ENCODE peak calls at places on chromosomes 7 and 10, in five cellular contexts. One of them, this sample, is unnamed.

GRCh38 chr7:28130277-28130676 is 50.3 kb downstream of the JAZF1 start:
- DNase-seq in pancreas: no peak
- DNase-seq in hepatocyte: peak
- DNase-seq in IMR-90: peak
- DNase-seq in A549: no peak
- DNase-seq in this sample: no peak

GRCh38 chr10:123203393-123204126 is 49.4 kb downstream of the BUB3 start:
- DNase-seq in pancreas: peak
- DNase-seq in IMR-90: no peak
- DNase-seq in A549: peak
- DNase-seq in hepatocyte: peak
- DNase-seq in this sample: no peak

GRCh38 chr7:92613214-92613613 is 23.0 kb upstream of the FAM133B start:
- DNase-seq in hepatocyte: no peak
- DNase-seq in A549: no peak
- DNase-seq in pancreas: no peak
- DNase-seq in IMR-90: peak
- DNase-seq in this sample: no peak

GRCh38 chr7:24587853-24588252 is 14.6 kb downstream of the PALS2 start:
- DNase-seq in IMR-90: no peak
- DNase-seq in A549: no peak
- DNase-seq in pancreas: no peak
- DNase-seq in hepatocyte: no peak
- DNase-seq in this sample: no peak

GRCh38 chr7:103336781-103337180 is 7.8 kb downstream of the DNAJC2 start:
- DNase-seq in IMR-90: no peak
- DNase-seq in hepatocyte: no peak
- DNase-seq in pancreas: no peak
- DNase-seq in A549: no peak
- DNase-seq in this sample: no peak

GRCh38 chr7:2309889-2310331 is 4.3 kb downstream of the SNX8 start:
- DNase-seq in pancreas: no peak
- DNase-seq in IMR-90: peak
- DNase-seq in hepatocyte: peak
- DNase-seq in A549: peak
- DNase-seq in this sample: no peak

GRCh38 chr7:35723011-35723410 is 28.1 kb upstream of the HERPUD2 start:
- DNase-seq in hepatocyte: no peak
- DNase-seq in pancreas: no peak
- DNase-seq in A549: no peak
- DNase-seq in IMR-90: peak
- DNase-seq in this sample: no peak

GRCh38 chr7:214410-215212 is 22.2 kb downstream of the FAM20C start:
- DNase-seq in hepatocyte: peak
- DNase-seq in A549: peak
- DNase-seq in IMR-90: peak
- DNase-seq in pancreas: no peak
- DNase-seq in this sample: no peak

GRCh38 chr10:78862328-78862640 is 206.5 kb upstream of the ZMIZ1 start:
- DNase-seq in A549: no peak
- DNase-seq in IMR-90: no peak
- DNase-seq in hepatocyte: no peak
- DNase-seq in pancreas: no peak
- DNase-seq in this sample: no peak

GRCh38 chr10:26407406-26407969 is 30.7 kb upstream of the APBB1IP start:
- DNase-seq in IMR-90: no peak
- DNase-seq in A549: peak
- DNase-seq in hepatocyte: peak
- DNase-seq in pancreas: no peak
- DNase-seq in this sample: no peak

GRCh38 chr7:75891815-75892411 is 13.1 kb downstream of the RHBDD2 start:
- DNase-seq in hepatocyte: no peak
- DNase-seq in A549: no peak
- DNase-seq in IMR-90: no peak
- DNase-seq in pancreas: no peak
- DNase-seq in this sample: no peak

GRCh38 chr10:50291261-50291850 is 40.0 kb upstream of the ASAH2 start:
- DNase-seq in pancreas: no peak
- DNase-seq in hepatocyte: no peak
- DNase-seq in A549: no peak
- DNase-seq in IMR-90: peak
- DNase-seq in this sample: no peak
- TF ChIP-seq CTCF in pancreas: no peak
- TF ChIP-seq CTCF in hepatocyte: peak
- TF ChIP-seq CTCF in A549: peak
- TF ChIP-seq CTCF in IMR-90: peak
- TF ChIP-seq CTCF in this sample: peak

DNA sequence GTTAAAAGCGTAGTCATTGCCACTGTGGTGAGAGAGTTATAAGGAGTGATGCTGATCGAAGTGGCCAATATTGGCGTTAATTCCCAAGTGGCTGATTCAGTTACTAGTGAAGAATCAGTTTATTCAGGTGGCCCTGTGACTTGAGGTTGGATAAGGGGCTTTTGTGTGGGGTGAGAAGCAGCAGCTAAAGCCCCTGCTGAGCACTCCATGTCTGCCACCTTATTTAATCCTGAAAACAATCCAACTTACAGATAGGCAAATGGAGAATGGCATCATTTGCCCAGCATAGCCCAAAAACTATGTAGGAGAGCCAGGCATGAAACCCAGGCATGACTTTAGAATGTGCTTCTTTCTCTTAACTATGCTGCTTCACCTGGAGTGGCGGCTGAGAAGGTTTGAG is 222.8 kb upstream of the KLF6 start:
- DNase-seq in A549: no peak
- DNase-seq in pancreas: no peak
- DNase-seq in hepatocyte: no peak
- DNase-seq in IMR-90: no peak
- DNase-seq in this sample: no peak
- H3K27ac ChIP-seq in A549: no peak
- H3K27ac ChIP-seq in pancreas: no peak
- H3K27ac ChIP-seq in hepatocyte: no peak
- H3K27ac ChIP-seq in IMR-90: no peak
- H3K27ac ChIP-seq in this sample: no peak

GRCh38 chr7:38374507-38374906 is 101.1 kb upstream of the TARP start:
- DNase-seq in IMR-90: peak
- DNase-seq in A549: peak
- DNase-seq in pancreas: no peak
- DNase-seq in hepatocyte: peak
- DNase-seq in this sample: no peak
- TF ChIP-seq CTCF in IMR-90: peak
- TF ChIP-seq CTCF in A549: peak
- TF ChIP-seq CTCF in pancreas: peak
- TF ChIP-seq CTCF in hepatocyte: peak
- TF ChIP-seq CTCF in this sample: peak

GRCh38 chr10:6700066-6700465 is 120.0 kb upstream of the PRKCQ start:
- DNase-seq in A549: no peak
- DNase-seq in pancreas: no peak
- DNase-seq in hepatocyte: no peak
- DNase-seq in IMR-90: no peak
- DNase-seq in this sample: no peak
- H3K27ac ChIP-seq in A549: no peak
- H3K27ac ChIP-seq in pancreas: no peak
- H3K27ac ChIP-seq in hepatocyte: no peak
- H3K27ac ChIP-seq in IMR-90: no peak
- H3K27ac ChIP-seq in this sample: no peak

GRCh38 chr10:72913287-72913686 is 19.7 kb downstream of the OIT3 start:
- DNase-seq in pancreas: no peak
- DNase-seq in A549: no peak
- DNase-seq in hepatocyte: no peak
- DNase-seq in IMR-90: no peak
- DNase-seq in this sample: no peak
- TF ChIP-seq CTCF in pancreas: no peak
- TF ChIP-seq CTCF in A549: no peak
- TF ChIP-seq CTCF in hepatocyte: no peak
- TF ChIP-seq CTCF in IMR-90: no peak
- TF ChIP-seq CTCF in this sample: no peak

GRCh38 chr7:46387646-46388045 is 466.6 kb upstream of the IGFBP3 start:
- DNase-seq in hepatocyte: no peak
- DNase-seq in pancreas: no peak
- DNase-seq in IMR-90: peak
- DNase-seq in A549: no peak
- DNase-seq in this sample: no peak
- H3K27ac ChIP-seq in hepatocyte: no peak
- H3K27ac ChIP-seq in pancreas: no peak
- H3K27ac ChIP-seq in IMR-90: no peak
- H3K27ac ChIP-seq in A549: peak
- H3K27ac ChIP-seq in this sample: no peak

GRCh38 chr7:64651632-64652165 is 14.2 kb upstream of the ZNF107 start:
- DNase-seq in pancreas: no peak
- DNase-seq in IMR-90: no peak
- DNase-seq in A549: no peak
- DNase-seq in hepatocyte: no peak
- DNase-seq in this sample: no peak
- TF ChIP-seq CTCF in pancreas: no peak
- TF ChIP-seq CTCF in IMR-90: no peak
- TF ChIP-seq CTCF in A549: no peak
- TF ChIP-seq CTCF in hepatocyte: no peak
- TF ChIP-seq CTCF in this sample: no peak

DNA sequence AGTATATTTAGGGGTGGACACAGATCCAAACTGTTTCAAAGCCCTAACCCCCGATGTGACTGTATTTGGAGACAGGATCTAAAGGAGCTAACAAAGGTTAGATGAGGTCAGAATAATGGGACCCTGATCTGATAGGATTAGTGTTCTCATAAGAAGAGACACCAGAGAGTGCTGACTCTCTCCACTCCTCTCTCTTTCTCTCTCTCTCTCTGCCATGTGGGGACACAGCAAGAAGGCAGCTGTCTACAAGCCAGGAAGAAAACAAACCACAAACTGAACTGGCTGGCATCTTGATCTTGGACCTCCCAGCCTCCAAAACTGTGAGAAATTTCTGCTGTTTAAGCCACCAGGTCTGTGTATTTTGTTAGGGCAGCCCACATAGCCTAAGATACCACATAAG is 84.7 kb upstream of the KDM7A start:
- DNase-seq in pancreas: no peak
- DNase-seq in A549: no peak
- DNase-seq in hepatocyte: no peak
- DNase-seq in IMR-90: no peak
- DNase-seq in this sample: no peak
- H3K27ac ChIP-seq in pancreas: no peak
- H3K27ac ChIP-seq in A549: no peak
- H3K27ac ChIP-seq in hepatocyte: no peak
- H3K27ac ChIP-seq in IMR-90: no peak
- H3K27ac ChIP-seq in this sample: no peak